ENCODE peak calls at places on chromosomes 12 and 14, in six cellular contexts. One of them, this sample, is unnamed. For H3K9me3, the result is how much of the 10 kb centered on the place peaks cover.

GRCh38 chr14:34137001-34137400 is 186.1 kb upstream of the EGLN3 start:
- DNase-seq in uterus: no peak
- DNase-seq in PC-3: no peak
- DNase-seq in A673: no peak
- DNase-seq in left lung: no peak
- DNase-seq in esophagus squamous epithelium: no peak
- DNase-seq in this sample: no peak

GRCh38 chr14:21300892-21301291 is 21.0 kb downstream of the RPGRIP1 start:
- DNase-seq in PC-3: no peak
- DNase-seq in A673: peak
- DNase-seq in esophagus squamous epithelium: no peak
- DNase-seq in uterus: no peak
- DNase-seq in left lung: peak
- DNase-seq in this sample: peak

GRCh38 chr14:29144598-29144997 is 378.0 kb downstream of the FOXG1 start:
- DNase-seq in left lung: no peak
- DNase-seq in PC-3: peak
- DNase-seq in uterus: no peak
- DNase-seq in esophagus squamous epithelium: no peak
- DNase-seq in A673: no peak
- DNase-seq in this sample: no peak

GRCh38 chr12:98418357-98419075 is 96.9 kb upstream of the TMPO start:
- DNase-seq in uterus: peak
- DNase-seq in PC-3: peak
- DNase-seq in A673: peak
- DNase-seq in esophagus squamous epithelium: peak
- DNase-seq in left lung: peak
- DNase-seq in this sample: peak

GRCh38 chr12:132834181-132834711 is 5.6 kb upstream of the GOLGA3 start:
- DNase-seq in uterus: no peak
- DNase-seq in esophagus squamous epithelium: no peak
- DNase-seq in PC-3: no peak
- DNase-seq in left lung: no peak
- DNase-seq in A673: no peak
- DNase-seq in this sample: no peak

GRCh38 chr14:56119221-56119967 is 1.2 kb downstream of the PELI2 start:
- DNase-seq in left lung: peak
- DNase-seq in PC-3: no peak
- DNase-seq in esophagus squamous epithelium: no peak
- DNase-seq in A673: peak
- DNase-seq in uterus: peak
- DNase-seq in this sample: peak

GRCh38 chr12:76422878-76423438 is 74.7 kb upstream of the BBS10 start:
- DNase-seq in esophagus squamous epithelium: no peak
- DNase-seq in uterus: no peak
- DNase-seq in PC-3: peak
- DNase-seq in A673: peak
- DNase-seq in left lung: no peak
- DNase-seq in this sample: no peak

GRCh38 chr12:85823436-85824179 is 12.6 kb downstream of the RASSF9 start:
- DNase-seq in left lung: no peak
- DNase-seq in uterus: no peak
- DNase-seq in A673: no peak
- DNase-seq in esophagus squamous epithelium: no peak
- DNase-seq in PC-3: peak
- DNase-seq in this sample: no peak

GRCh38 chr12:103807561-103808238 is 33.3 kb downstream of the NT5DC3 start:
- DNase-seq in PC-3: no peak
- DNase-seq in left lung: no peak
- DNase-seq in uterus: no peak
- DNase-seq in A673: no peak
- DNase-seq in esophagus squamous epithelium: no peak
- DNase-seq in this sample: no peak

GRCh38 chr12:46617167-46617566 is 208.6 kb downstream of the SLC38A4 start:
- DNase-seq in A673: no peak
- DNase-seq in esophagus squamous epithelium: no peak
- DNase-seq in PC-3: no peak
- DNase-seq in left lung: no peak
- DNase-seq in uterus: peak
- DNase-seq in this sample: no peak

GRCh38 chr14:42047421-42048045 is 440.9 kb downstream of the LRFN5 start:
- DNase-seq in left lung: no peak
- DNase-seq in uterus: no peak
- DNase-seq in A673: peak
- DNase-seq in PC-3: peak
- DNase-seq in esophagus squamous epithelium: no peak
- DNase-seq in this sample: no peak

GRCh38 chr14:54577494-54577893 is 10.6 kb downstream of the SAMD4A start:
- DNase-seq in left lung: no peak
- DNase-seq in esophagus squamous epithelium: no peak
- DNase-seq in PC-3: no peak
- DNase-seq in uterus: no peak
- DNase-seq in A673: no peak
- DNase-seq in this sample: no peak

GRCh38 chr14:72651715-72652114 is 242.2 kb downstream of the DPF3 start:
- DNase-seq in uterus: no peak
- DNase-seq in A673: no peak
- DNase-seq in esophagus squamous epithelium: no peak
- DNase-seq in PC-3: no peak
- DNase-seq in left lung: no peak
- DNase-seq in this sample: no peak

GRCh38 chr12:21941522-21942376 is 523 bp upstream of the ABCC9 start:
- DNase-seq in uterus: peak
- DNase-seq in left lung: peak
- DNase-seq in esophagus squamous epithelium: no peak
- DNase-seq in A673: peak
- DNase-seq in PC-3: no peak
- DNase-seq in this sample: peak

GRCh38 chr12:86660488-86661171 is 404.4 kb upstream of the MGAT4C start:
- DNase-seq in A673: peak
- DNase-seq in left lung: no peak
- DNase-seq in PC-3: peak
- DNase-seq in esophagus squamous epithelium: no peak
- DNase-seq in uterus: no peak
- DNase-seq in this sample: no peak

GRCh38 chr14:77311217-77311616 is 9.5 kb downstream of the POMT2 start:
- DNase-seq in esophagus squamous epithelium: no peak
- DNase-seq in left lung: no peak
- DNase-seq in A673: no peak
- DNase-seq in uterus: no peak
- DNase-seq in PC-3: no peak
- DNase-seq in this sample: no peak

GRCh38 chr14:106436310-106436905 is 910.0 kb downstream of the TMEM121 start:
- DNase-seq in left lung: peak
- DNase-seq in A673: peak
- DNase-seq in PC-3: no peak
- DNase-seq in uterus: no peak
- DNase-seq in esophagus squamous epithelium: no peak
- DNase-seq in this sample: peak

GRCh38 chr14:100889641-100890040 is 13.9 kb downstream of the RTL1 start:
- DNase-seq in uterus: peak
- DNase-seq in A673: no peak
- DNase-seq in esophagus squamous epithelium: no peak
- DNase-seq in PC-3: no peak
- DNase-seq in left lung: peak
- DNase-seq in this sample: peak

DNA sequence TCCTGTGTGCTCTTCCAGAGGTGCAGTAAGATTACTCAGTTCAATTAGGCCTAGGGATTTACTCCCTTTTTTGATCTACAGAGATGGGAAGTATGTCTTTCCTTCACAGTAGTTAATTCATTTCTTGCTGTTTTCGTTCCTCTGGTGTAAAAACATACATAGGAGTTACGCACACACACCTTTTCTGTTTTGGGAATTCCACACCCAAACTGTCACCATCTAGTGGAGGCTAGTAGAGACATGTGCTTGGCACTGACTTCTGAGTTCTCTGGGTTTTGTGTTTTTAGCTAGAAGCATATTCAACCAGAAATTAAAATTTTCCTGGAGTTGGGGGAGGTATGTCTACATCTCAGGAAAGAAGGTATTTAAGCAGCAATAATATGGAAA is 1.4 kb downstream of the SUSD6 start:
- DNase-seq in uterus: no peak
- DNase-seq in esophagus squamous epithelium: no peak
- DNase-seq in left lung: no peak
- DNase-seq in A673: peak
- DNase-seq in PC-3: peak
- DNase-seq in this sample: no peak
- TF ChIP-seq CTCF in uterus: peak
- TF ChIP-seq CTCF in esophagus squamous epithelium: peak
- TF ChIP-seq CTCF in left lung: no peak
- TF ChIP-seq CTCF in A673: peak
- TF ChIP-seq CTCF in PC-3: peak
- TF ChIP-seq CTCF in this sample: peak

GRCh38 chr12:68842123-68842522 is 34.1 kb downstream of the MDM2 start:
- DNase-seq in left lung: no peak
- DNase-seq in esophagus squamous epithelium: no peak
- DNase-seq in uterus: no peak
- DNase-seq in A673: no peak
- DNase-seq in PC-3: no peak
- DNase-seq in this sample: no peak
- H3K9me3 ChIP-seq in left lung: under half
- H3K9me3 ChIP-seq in esophagus squamous epithelium: under half
- H3K9me3 ChIP-seq in uterus: under half
- H3K9me3 ChIP-seq in A673: under half
- H3K9me3 ChIP-seq in PC-3: under half
- H3K9me3 ChIP-seq in this sample: under half

GRCh38 chr12:109588461-109589239 is 15.1 kb downstream of the MVK start:
- DNase-seq in PC-3: no peak
- DNase-seq in uterus: no peak
- DNase-seq in left lung: peak
- DNase-seq in esophagus squamous epithelium: no peak
- DNase-seq in A673: no peak
- DNase-seq in this sample: no peak

GRCh38 chr12:109590566-109590965 is 17.0 kb downstream of the MVK start:
- DNase-seq in uterus: no peak
- DNase-seq in left lung: peak
- DNase-seq in esophagus squamous epithelium: no peak
- DNase-seq in A673: no peak
- DNase-seq in PC-3: no peak
- DNase-seq in this sample: no peak

GRCh38 chr12:109589691-109590245 is 16.2 kb downstream of the MVK start:
- DNase-seq in left lung: peak
- DNase-seq in PC-3: no peak
- DNase-seq in A673: no peak
- DNase-seq in uterus: no peak
- DNase-seq in esophagus squamous epithelium: no peak
- DNase-seq in this sample: no peak

GRCh38 chr12:109587921-109588320 is 14.3 kb downstream of the MVK start:
- DNase-seq in A673: no peak
- DNase-seq in left lung: peak
- DNase-seq in PC-3: no peak
- DNase-seq in uterus: no peak
- DNase-seq in esophagus squamous epithelium: no peak
- DNase-seq in this sample: no peak

DNA sequence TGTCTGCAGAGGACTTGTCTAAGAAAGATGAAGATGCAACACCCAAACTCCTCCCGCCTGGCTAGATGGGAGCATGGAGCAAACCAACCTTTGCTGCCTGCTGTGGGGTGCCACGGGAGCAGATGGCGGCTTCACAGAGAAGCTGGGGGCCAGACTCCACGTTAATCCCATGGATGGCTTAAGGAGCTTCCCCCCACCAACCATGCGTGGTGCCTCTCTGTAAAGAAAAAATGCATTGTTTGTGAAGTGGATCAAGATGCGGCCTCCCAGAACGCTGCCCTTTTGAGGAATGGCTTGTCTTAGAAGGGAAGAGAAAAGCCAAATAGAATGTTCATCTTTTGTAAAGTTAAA is 15.6 kb downstream of the MVK start:
- DNase-seq in uterus: no peak
- DNase-seq in PC-3: no peak
- DNase-seq in A673: no peak
- DNase-seq in left lung: no peak
- DNase-seq in esophagus squamous epithelium: no peak
- DNase-seq in this sample: no peak
- H3K27ac ChIP-seq in uterus: no peak
- H3K27ac ChIP-seq in PC-3: no peak
- H3K27ac ChIP-seq in A673: no peak
- H3K27ac ChIP-seq in left lung: peak
- H3K27ac ChIP-seq in esophagus squamous epithelium: no peak
- H3K27ac ChIP-seq in this sample: no peak

GRCh38 chr12:2364566-2365165 is 311.9 kb downstream of the CACNA1C start:
- DNase-seq in A673: no peak
- DNase-seq in left lung: no peak
- DNase-seq in PC-3: no peak
- DNase-seq in uterus: no peak
- DNase-seq in esophagus squamous epithelium: no peak
- DNase-seq in this sample: no peak
- TF ChIP-seq CTCF in A673: no peak
- TF ChIP-seq CTCF in left lung: no peak
- TF ChIP-seq CTCF in PC-3: no peak
- TF ChIP-seq CTCF in uterus: no peak
- TF ChIP-seq CTCF in esophagus squamous epithelium: no peak
- TF ChIP-seq CTCF in this sample: peak

This sample was measured in left ventricle myocardium inferior.